ENCODE peak calls at places on chromosomes 12 and 14, in ten cellular contexts. One of them, this sample, is unnamed.

GRCh38 chr14:20197459-20197858 is 6.8 kb downstream of the OR11G2 start:
- DNase-seq in activated effector memory CD4-positive, alpha-beta T cell treated with anti-CD3 and anti-CD28 coated beads, Interleukin-2, amount 50 U/mL, for 16 hours: no peak
- DNase-seq in AG04450: no peak
- DNase-seq in hypothalamus: no peak
- DNase-seq in endothelial cell: no peak
- DNase-seq in stimulated activated CD4-positive, alpha-beta T cell treated with anti-CD3 and anti-CD28 coated beads, Interleukin-4, amount 100 ng/mL, for 24 hours: no peak
- DNase-seq in NCI-H1092: no peak
- DNase-seq in activated naive CD4-positive, alpha-beta T cell treated with Interleukin-2 at 50 U/mL for 16 hours: no peak
- DNase-seq in stimulated activated naive B cell treated with anti-CD40 and anti-IgM and Interleukin-4, amounts not matched to agents 10 μg/mL and 1 μg/mL and 100 μg/mL, for 72 hours: no peak
- DNase-seq in activated CD4-positive, alpha-beta T cell treated with anti-CD3 and anti-CD28 coated beads for 24 hours: no peak
- DNase-seq in this sample: no peak

GRCh38 chr12:69998011-69998410 is 173.0 kb downstream of the MYRFL start:
- DNase-seq in activated effector memory CD4-positive, alpha-beta T cell treated with anti-CD3 and anti-CD28 coated beads, Interleukin-2, amount 50 U/mL, for 16 hours: no peak
- DNase-seq in AG04450: no peak
- DNase-seq in hypothalamus: no peak
- DNase-seq in endothelial cell: no peak
- DNase-seq in stimulated activated CD4-positive, alpha-beta T cell treated with anti-CD3 and anti-CD28 coated beads, Interleukin-4, amount 100 ng/mL, for 24 hours: no peak
- DNase-seq in NCI-H1092: no peak
- DNase-seq in activated naive CD4-positive, alpha-beta T cell treated with Interleukin-2 at 50 U/mL for 16 hours: no peak
- DNase-seq in stimulated activated naive B cell treated with anti-CD40 and anti-IgM and Interleukin-4, amounts not matched to agents 10 μg/mL and 1 μg/mL and 100 μg/mL, for 72 hours: no peak
- DNase-seq in activated CD4-positive, alpha-beta T cell treated with anti-CD3 and anti-CD28 coated beads for 24 hours: no peak
- DNase-seq in this sample: no peak

GRCh38 chr14:30243805-30244204 is 315.2 kb upstream of the G2E3 start:
- DNase-seq in activated effector memory CD4-positive, alpha-beta T cell treated with anti-CD3 and anti-CD28 coated beads, Interleukin-2, amount 50 U/mL, for 16 hours: no peak
- DNase-seq in AG04450: peak
- DNase-seq in hypothalamus: no peak
- DNase-seq in endothelial cell: no peak
- DNase-seq in stimulated activated CD4-positive, alpha-beta T cell treated with anti-CD3 and anti-CD28 coated beads, Interleukin-4, amount 100 ng/mL, for 24 hours: no peak
- DNase-seq in NCI-H1092: no peak
- DNase-seq in activated naive CD4-positive, alpha-beta T cell treated with Interleukin-2 at 50 U/mL for 16 hours: no peak
- DNase-seq in stimulated activated naive B cell treated with anti-CD40 and anti-IgM and Interleukin-4, amounts not matched to agents 10 μg/mL and 1 μg/mL and 100 μg/mL, for 72 hours: no peak
- DNase-seq in activated CD4-positive, alpha-beta T cell treated with anti-CD3 and anti-CD28 coated beads for 24 hours: no peak
- DNase-seq in this sample: no peak

GRCh38 chr12:53551889-53552291 is 44.6 kb upstream of the NPFF start:
- DNase-seq in activated effector memory CD4-positive, alpha-beta T cell treated with anti-CD3 and anti-CD28 coated beads, Interleukin-2, amount 50 U/mL, for 16 hours: no peak
- DNase-seq in AG04450: no peak
- DNase-seq in hypothalamus: no peak
- DNase-seq in endothelial cell: no peak
- DNase-seq in stimulated activated CD4-positive, alpha-beta T cell treated with anti-CD3 and anti-CD28 coated beads, Interleukin-4, amount 100 ng/mL, for 24 hours: no peak
- DNase-seq in NCI-H1092: no peak
- DNase-seq in activated naive CD4-positive, alpha-beta T cell treated with Interleukin-2 at 50 U/mL for 16 hours: no peak
- DNase-seq in stimulated activated naive B cell treated with anti-CD40 and anti-IgM and Interleukin-4, amounts not matched to agents 10 μg/mL and 1 μg/mL and 100 μg/mL, for 72 hours: no peak
- DNase-seq in activated CD4-positive, alpha-beta T cell treated with anti-CD3 and anti-CD28 coated beads for 24 hours: no peak
- DNase-seq in this sample: no peak

GRCh38 chr12:5902736-5903135 is 42.3 kb downstream of the ANO2 start:
- DNase-seq in activated effector memory CD4-positive, alpha-beta T cell treated with anti-CD3 and anti-CD28 coated beads, Interleukin-2, amount 50 U/mL, for 16 hours: no peak
- DNase-seq in AG04450: no peak
- DNase-seq in hypothalamus: no peak
- DNase-seq in endothelial cell: no peak
- DNase-seq in stimulated activated CD4-positive, alpha-beta T cell treated with anti-CD3 and anti-CD28 coated beads, Interleukin-4, amount 100 ng/mL, for 24 hours: no peak
- DNase-seq in NCI-H1092: no peak
- DNase-seq in activated naive CD4-positive, alpha-beta T cell treated with Interleukin-2 at 50 U/mL for 16 hours: no peak
- DNase-seq in stimulated activated naive B cell treated with anti-CD40 and anti-IgM and Interleukin-4, amounts not matched to agents 10 μg/mL and 1 μg/mL and 100 μg/mL, for 72 hours: no peak
- DNase-seq in activated CD4-positive, alpha-beta T cell treated with anti-CD3 and anti-CD28 coated beads for 24 hours: no peak
- DNase-seq in this sample: no peak

GRCh38 chr12:29589852-29590251 is 92.4 kb upstream of the OVCH1 start:
- DNase-seq in activated effector memory CD4-positive, alpha-beta T cell treated with anti-CD3 and anti-CD28 coated beads, Interleukin-2, amount 50 U/mL, for 16 hours: no peak
- DNase-seq in AG04450: no peak
- DNase-seq in hypothalamus: no peak
- DNase-seq in endothelial cell: no peak
- DNase-seq in stimulated activated CD4-positive, alpha-beta T cell treated with anti-CD3 and anti-CD28 coated beads, Interleukin-4, amount 100 ng/mL, for 24 hours: no peak
- DNase-seq in NCI-H1092: no peak
- DNase-seq in activated naive CD4-positive, alpha-beta T cell treated with Interleukin-2 at 50 U/mL for 16 hours: no peak
- DNase-seq in stimulated activated naive B cell treated with anti-CD40 and anti-IgM and Interleukin-4, amounts not matched to agents 10 μg/mL and 1 μg/mL and 100 μg/mL, for 72 hours: no peak
- DNase-seq in activated CD4-positive, alpha-beta T cell treated with anti-CD3 and anti-CD28 coated beads for 24 hours: no peak
- DNase-seq in this sample: no peak

GRCh38 chr12:110957652-110958051 is 37.3 kb upstream of the MYL2 start:
- DNase-seq in activated effector memory CD4-positive, alpha-beta T cell treated with anti-CD3 and anti-CD28 coated beads, Interleukin-2, amount 50 U/mL, for 16 hours: no peak
- DNase-seq in AG04450: no peak
- DNase-seq in hypothalamus: no peak
- DNase-seq in endothelial cell: no peak
- DNase-seq in stimulated activated CD4-positive, alpha-beta T cell treated with anti-CD3 and anti-CD28 coated beads, Interleukin-4, amount 100 ng/mL, for 24 hours: no peak
- DNase-seq in NCI-H1092: no peak
- DNase-seq in activated naive CD4-positive, alpha-beta T cell treated with Interleukin-2 at 50 U/mL for 16 hours: no peak
- DNase-seq in stimulated activated naive B cell treated with anti-CD40 and anti-IgM and Interleukin-4, amounts not matched to agents 10 μg/mL and 1 μg/mL and 100 μg/mL, for 72 hours: no peak
- DNase-seq in activated CD4-positive, alpha-beta T cell treated with anti-CD3 and anti-CD28 coated beads for 24 hours: no peak
- DNase-seq in this sample: no peak

GRCh38 chr12:126163984-126164383 is 1098.7 kb downstream of the AACS start:
- DNase-seq in activated effector memory CD4-positive, alpha-beta T cell treated with anti-CD3 and anti-CD28 coated beads, Interleukin-2, amount 50 U/mL, for 16 hours: no peak
- DNase-seq in AG04450: no peak
- DNase-seq in hypothalamus: no peak
- DNase-seq in endothelial cell: no peak
- DNase-seq in stimulated activated CD4-positive, alpha-beta T cell treated with anti-CD3 and anti-CD28 coated beads, Interleukin-4, amount 100 ng/mL, for 24 hours: no peak
- DNase-seq in NCI-H1092: no peak
- DNase-seq in activated naive CD4-positive, alpha-beta T cell treated with Interleukin-2 at 50 U/mL for 16 hours: no peak
- DNase-seq in stimulated activated naive B cell treated with anti-CD40 and anti-IgM and Interleukin-4, amounts not matched to agents 10 μg/mL and 1 μg/mL and 100 μg/mL, for 72 hours: no peak
- DNase-seq in activated CD4-positive, alpha-beta T cell treated with anti-CD3 and anti-CD28 coated beads for 24 hours: no peak
- DNase-seq in this sample: no peak

GRCh38 chr14:23478109-23478698 is 8.7 kb downstream of the NGDN start:
- DNase-seq in activated effector memory CD4-positive, alpha-beta T cell treated with anti-CD3 and anti-CD28 coated beads, Interleukin-2, amount 50 U/mL, for 16 hours: peak
- DNase-seq in AG04450: peak
- DNase-seq in hypothalamus: no peak
- DNase-seq in endothelial cell: peak
- DNase-seq in stimulated activated CD4-positive, alpha-beta T cell treated with anti-CD3 and anti-CD28 coated beads, Interleukin-4, amount 100 ng/mL, for 24 hours: peak
- DNase-seq in NCI-H1092: peak
- DNase-seq in activated naive CD4-positive, alpha-beta T cell treated with Interleukin-2 at 50 U/mL for 16 hours: peak
- DNase-seq in stimulated activated naive B cell treated with anti-CD40 and anti-IgM and Interleukin-4, amounts not matched to agents 10 μg/mL and 1 μg/mL and 100 μg/mL, for 72 hours: peak
- DNase-seq in activated CD4-positive, alpha-beta T cell treated with anti-CD3 and anti-CD28 coated beads for 24 hours: peak
- DNase-seq in this sample: peak

GRCh38 chr12:14903386-14904098 is 17.9 kb upstream of the MGP start:
- DNase-seq in activated effector memory CD4-positive, alpha-beta T cell treated with anti-CD3 and anti-CD28 coated beads, Interleukin-2, amount 50 U/mL, for 16 hours: no peak
- DNase-seq in AG04450: no peak
- DNase-seq in hypothalamus: no peak
- DNase-seq in endothelial cell: no peak
- DNase-seq in stimulated activated CD4-positive, alpha-beta T cell treated with anti-CD3 and anti-CD28 coated beads, Interleukin-4, amount 100 ng/mL, for 24 hours: no peak
- DNase-seq in NCI-H1092: no peak
- DNase-seq in activated naive CD4-positive, alpha-beta T cell treated with Interleukin-2 at 50 U/mL for 16 hours: no peak
- DNase-seq in stimulated activated naive B cell treated with anti-CD40 and anti-IgM and Interleukin-4, amounts not matched to agents 10 μg/mL and 1 μg/mL and 100 μg/mL, for 72 hours: no peak
- DNase-seq in activated CD4-positive, alpha-beta T cell treated with anti-CD3 and anti-CD28 coated beads for 24 hours: no peak
- DNase-seq in this sample: no peak

GRCh38 chr12:92955997-92956663 is 27.0 kb upstream of the EEA1 start:
- DNase-seq in activated effector memory CD4-positive, alpha-beta T cell treated with anti-CD3 and anti-CD28 coated beads, Interleukin-2, amount 50 U/mL, for 16 hours: no peak
- DNase-seq in AG04450: peak
- DNase-seq in hypothalamus: no peak
- DNase-seq in endothelial cell: no peak
- DNase-seq in stimulated activated CD4-positive, alpha-beta T cell treated with anti-CD3 and anti-CD28 coated beads, Interleukin-4, amount 100 ng/mL, for 24 hours: no peak
- DNase-seq in NCI-H1092: no peak
- DNase-seq in activated naive CD4-positive, alpha-beta T cell treated with Interleukin-2 at 50 U/mL for 16 hours: no peak
- DNase-seq in stimulated activated naive B cell treated with anti-CD40 and anti-IgM and Interleukin-4, amounts not matched to agents 10 μg/mL and 1 μg/mL and 100 μg/mL, for 72 hours: no peak
- DNase-seq in activated CD4-positive, alpha-beta T cell treated with anti-CD3 and anti-CD28 coated beads for 24 hours: no peak
- DNase-seq in this sample: no peak

GRCh38 chr12:29451886-29452285 is 45.6 kb downstream of the OVCH1 start:
- DNase-seq in activated effector memory CD4-positive, alpha-beta T cell treated with anti-CD3 and anti-CD28 coated beads, Interleukin-2, amount 50 U/mL, for 16 hours: no peak
- DNase-seq in AG04450: no peak
- DNase-seq in hypothalamus: no peak
- DNase-seq in endothelial cell: no peak
- DNase-seq in stimulated activated CD4-positive, alpha-beta T cell treated with anti-CD3 and anti-CD28 coated beads, Interleukin-4, amount 100 ng/mL, for 24 hours: no peak
- DNase-seq in NCI-H1092: no peak
- DNase-seq in activated naive CD4-positive, alpha-beta T cell treated with Interleukin-2 at 50 U/mL for 16 hours: no peak
- DNase-seq in stimulated activated naive B cell treated with anti-CD40 and anti-IgM and Interleukin-4, amounts not matched to agents 10 μg/mL and 1 μg/mL and 100 μg/mL, for 72 hours: no peak
- DNase-seq in activated CD4-positive, alpha-beta T cell treated with anti-CD3 and anti-CD28 coated beads for 24 hours: no peak
- DNase-seq in this sample: no peak

GRCh38 chr12:51907083-51907863 is at the start of gene ACVRL1:
- DNase-seq in activated effector memory CD4-positive, alpha-beta T cell treated with anti-CD3 and anti-CD28 coated beads, Interleukin-2, amount 50 U/mL, for 16 hours: no peak
- DNase-seq in AG04450: no peak
- DNase-seq in hypothalamus: no peak
- DNase-seq in endothelial cell: peak
- DNase-seq in stimulated activated CD4-positive, alpha-beta T cell treated with anti-CD3 and anti-CD28 coated beads, Interleukin-4, amount 100 ng/mL, for 24 hours: no peak
- DNase-seq in NCI-H1092: no peak
- DNase-seq in activated naive CD4-positive, alpha-beta T cell treated with Interleukin-2 at 50 U/mL for 16 hours: no peak
- DNase-seq in stimulated activated naive B cell treated with anti-CD40 and anti-IgM and Interleukin-4, amounts not matched to agents 10 μg/mL and 1 μg/mL and 100 μg/mL, for 72 hours: no peak
- DNase-seq in activated CD4-positive, alpha-beta T cell treated with anti-CD3 and anti-CD28 coated beads for 24 hours: no peak
- DNase-seq in this sample: no peak

GRCh38 chr14:51750542-51750941 is 98.8 kb downstream of the FRMD6 start:
- DNase-seq in activated effector memory CD4-positive, alpha-beta T cell treated with anti-CD3 and anti-CD28 coated beads, Interleukin-2, amount 50 U/mL, for 16 hours: no peak
- DNase-seq in AG04450: no peak
- DNase-seq in hypothalamus: no peak
- DNase-seq in endothelial cell: peak
- DNase-seq in stimulated activated CD4-positive, alpha-beta T cell treated with anti-CD3 and anti-CD28 coated beads, Interleukin-4, amount 100 ng/mL, for 24 hours: no peak
- DNase-seq in NCI-H1092: no peak
- DNase-seq in activated naive CD4-positive, alpha-beta T cell treated with Interleukin-2 at 50 U/mL for 16 hours: no peak
- DNase-seq in stimulated activated naive B cell treated with anti-CD40 and anti-IgM and Interleukin-4, amounts not matched to agents 10 μg/mL and 1 μg/mL and 100 μg/mL, for 72 hours: no peak
- DNase-seq in activated CD4-positive, alpha-beta T cell treated with anti-CD3 and anti-CD28 coated beads for 24 hours: no peak
- DNase-seq in this sample: no peak

GRCh38 chr14:96576937-96577336 is 74.8 kb downstream of the PAPOLA start:
- DNase-seq in activated effector memory CD4-positive, alpha-beta T cell treated with anti-CD3 and anti-CD28 coated beads, Interleukin-2, amount 50 U/mL, for 16 hours: no peak
- DNase-seq in AG04450: no peak
- DNase-seq in hypothalamus: no peak
- DNase-seq in endothelial cell: no peak
- DNase-seq in stimulated activated CD4-positive, alpha-beta T cell treated with anti-CD3 and anti-CD28 coated beads, Interleukin-4, amount 100 ng/mL, for 24 hours: no peak
- DNase-seq in NCI-H1092: no peak
- DNase-seq in activated naive CD4-positive, alpha-beta T cell treated with Interleukin-2 at 50 U/mL for 16 hours: no peak
- DNase-seq in stimulated activated naive B cell treated with anti-CD40 and anti-IgM and Interleukin-4, amounts not matched to agents 10 μg/mL and 1 μg/mL and 100 μg/mL, for 72 hours: no peak
- DNase-seq in activated CD4-positive, alpha-beta T cell treated with anti-CD3 and anti-CD28 coated beads for 24 hours: no peak
- DNase-seq in this sample: no peak

GRCh38 chr12:53056296-53056695 is 6.4 kb downstream of the TNS2 start:
- DNase-seq in activated effector memory CD4-positive, alpha-beta T cell treated with anti-CD3 and anti-CD28 coated beads, Interleukin-2, amount 50 U/mL, for 16 hours: peak
- DNase-seq in AG04450: no peak
- DNase-seq in hypothalamus: no peak
- DNase-seq in endothelial cell: no peak
- DNase-seq in stimulated activated CD4-positive, alpha-beta T cell treated with anti-CD3 and anti-CD28 coated beads, Interleukin-4, amount 100 ng/mL, for 24 hours: no peak
- DNase-seq in NCI-H1092: no peak
- DNase-seq in activated naive CD4-positive, alpha-beta T cell treated with Interleukin-2 at 50 U/mL for 16 hours: no peak
- DNase-seq in stimulated activated naive B cell treated with anti-CD40 and anti-IgM and Interleukin-4, amounts not matched to agents 10 μg/mL and 1 μg/mL and 100 μg/mL, for 72 hours: no peak
- DNase-seq in activated CD4-positive, alpha-beta T cell treated with anti-CD3 and anti-CD28 coated beads for 24 hours: no peak
- DNase-seq in this sample: no peak

GRCh38 chr14:61381589-61381988 is 60.2 kb downstream of the PRKCH start:
- DNase-seq in activated effector memory CD4-positive, alpha-beta T cell treated with anti-CD3 and anti-CD28 coated beads, Interleukin-2, amount 50 U/mL, for 16 hours: no peak
- DNase-seq in AG04450: no peak
- DNase-seq in hypothalamus: no peak
- DNase-seq in endothelial cell: no peak
- DNase-seq in stimulated activated CD4-positive, alpha-beta T cell treated with anti-CD3 and anti-CD28 coated beads, Interleukin-4, amount 100 ng/mL, for 24 hours: no peak
- DNase-seq in NCI-H1092: no peak
- DNase-seq in activated naive CD4-positive, alpha-beta T cell treated with Interleukin-2 at 50 U/mL for 16 hours: no peak
- DNase-seq in stimulated activated naive B cell treated with anti-CD40 and anti-IgM and Interleukin-4, amounts not matched to agents 10 μg/mL and 1 μg/mL and 100 μg/mL, for 72 hours: no peak
- DNase-seq in activated CD4-positive, alpha-beta T cell treated with anti-CD3 and anti-CD28 coated beads for 24 hours: no peak
- DNase-seq in this sample: no peak

GRCh38 chr12:41967668-41968649 is 176.7 kb downstream of the GXYLT1 start:
- DNase-seq in activated effector memory CD4-positive, alpha-beta T cell treated with anti-CD3 and anti-CD28 coated beads, Interleukin-2, amount 50 U/mL, for 16 hours: no peak
- DNase-seq in AG04450: no peak
- DNase-seq in hypothalamus: no peak
- DNase-seq in endothelial cell: no peak
- DNase-seq in stimulated activated CD4-positive, alpha-beta T cell treated with anti-CD3 and anti-CD28 coated beads, Interleukin-4, amount 100 ng/mL, for 24 hours: no peak
- DNase-seq in NCI-H1092: no peak
- DNase-seq in activated naive CD4-positive, alpha-beta T cell treated with Interleukin-2 at 50 U/mL for 16 hours: no peak
- DNase-seq in stimulated activated naive B cell treated with anti-CD40 and anti-IgM and Interleukin-4, amounts not matched to agents 10 μg/mL and 1 μg/mL and 100 μg/mL, for 72 hours: no peak
- DNase-seq in activated CD4-positive, alpha-beta T cell treated with anti-CD3 and anti-CD28 coated beads for 24 hours: no peak
- DNase-seq in this sample: no peak